ENCODE peak calls at places on chromosomes 16 and 17, in four cellular contexts. One of them, this sample, is unnamed.

GRCh38 chr16:81155769-81156168 is 59.6 kb upstream of the GCSH start:
- DNase-seq in HepG2: no peak
- DNase-seq in K562: no peak
- DNase-seq in Panc1: no peak
- DNase-seq in this sample: no peak

GRCh38 chr16:177981-178676 is 1.6 kb downstream of the HBA1 start:
- DNase-seq in K562: no peak
- DNase-seq in Panc1: no peak
- DNase-seq in HepG2: no peak
- DNase-seq in this sample: no peak

GRCh38 chr16:29982560-29983419 is 9.1 kb downstream of the TAOK2 start:
- DNase-seq in HepG2: no peak
- DNase-seq in K562: no peak
- DNase-seq in Panc1: no peak
- DNase-seq in this sample: no peak

GRCh38 chr17:32226881-32227280 is 38.8 kb upstream of the RHBDL3 start:
- DNase-seq in HepG2: no peak
- DNase-seq in K562: no peak
- DNase-seq in Panc1: no peak
- DNase-seq in this sample: no peak

GRCh38 chr17:52134641-52135040 is 23.9 kb downstream of the CA10 start:
- DNase-seq in Panc1: no peak
- DNase-seq in K562: no peak
- DNase-seq in HepG2: no peak
- DNase-seq in this sample: no peak

GRCh38 chr17:15981646-15982580 is 17.6 kb downstream of the ZSWIM7 start:
- DNase-seq in Panc1: no peak
- DNase-seq in HepG2: no peak
- DNase-seq in K562: peak; percentile 51
- DNase-seq in this sample: no peak

GRCh38 chr17:49093131-49093530 is 39.4 kb upstream of the B4GALNT2 start:
- DNase-seq in HepG2: no peak
- DNase-seq in K562: no peak
- DNase-seq in Panc1: no peak
- DNase-seq in this sample: no peak

GRCh38 chr17:79045001-79045729 is 21.2 kb downstream of the C1QTNF1 start:
- DNase-seq in Panc1: no peak
- DNase-seq in K562: no peak
- DNase-seq in HepG2: no peak
- DNase-seq in this sample: no peak

GRCh38 chr16:55035037-55035436 is 104.4 kb downstream of the IRX5 start:
- DNase-seq in HepG2: peak; percentile 29
- DNase-seq in K562: peak; percentile 54
- DNase-seq in Panc1: no peak
- DNase-seq in this sample: peak; percentile 19

GRCh38 chr17:19303367-19303776 is 59.2 kb downstream of the B9D1 start:
- DNase-seq in K562: no peak
- DNase-seq in Panc1: no peak
- DNase-seq in HepG2: no peak
- DNase-seq in this sample: no peak

GRCh38 chr17:18968945-18969887 is 17.3 kb downstream of the SLC5A10 start:
- DNase-seq in Panc1: no peak
- DNase-seq in HepG2: no peak
- DNase-seq in K562: peak; percentile 20
- DNase-seq in this sample: no peak

GRCh38 chr16:79595261-79595660 is 5.3 kb downstream of the MAF start:
- DNase-seq in K562: no peak
- DNase-seq in HepG2: no peak
- DNase-seq in Panc1: no peak
- DNase-seq in this sample: no peak

GRCh38 chr16:16817203-16817602 is 438.3 kb downstream of the NPIPA7 start:
- DNase-seq in HepG2: no peak
- DNase-seq in Panc1: no peak
- DNase-seq in K562: no peak
- DNase-seq in this sample: no peak

GRCh38 chr17:5672141-5672540 is 87.8 kb upstream of the NLRP1 start:
- DNase-seq in HepG2: no peak
- DNase-seq in K562: no peak
- DNase-seq in Panc1: no peak
- DNase-seq in this sample: no peak

GRCh38 chr16:52976539-52977167 is 76.0 kb downstream of the CHD9NB start:
- DNase-seq in HepG2: peak; percentile 41
- DNase-seq in K562: peak; percentile 32
- DNase-seq in Panc1: no peak
- DNase-seq in this sample: peak; percentile 7

GRCh38 chr17:79036609-79037008 is 12.6 kb downstream of the C1QTNF1 start:
- DNase-seq in K562: peak; percentile 1
- DNase-seq in Panc1: peak; percentile 39
- DNase-seq in HepG2: no peak
- DNase-seq in this sample: no peak

GRCh38 chr17:28592260-28592659 is 6.6 kb downstream of the SPAG5 start:
- DNase-seq in HepG2: no peak
- DNase-seq in Panc1: no peak
- DNase-seq in K562: no peak
- DNase-seq in this sample: no peak

GRCh38 chr17:61133853-61134252 is 265.8 kb upstream of the TBX2 start:
- DNase-seq in K562: no peak
- DNase-seq in Panc1: no peak
- DNase-seq in HepG2: no peak
- DNase-seq in this sample: no peak

GRCh38 chr17:17231621-17232302 is 5.2 kb downstream of the FLCN start:
- DNase-seq in HepG2: no peak
- DNase-seq in Panc1: no peak
- DNase-seq in K562: no peak
- DNase-seq in this sample: no peak

GRCh38 chr16:86520317-86521210 is 10.2 kb downstream of the FOXF1 start:
- DNase-seq in K562: peak; percentile 49
- DNase-seq in HepG2: no peak
- DNase-seq in Panc1: peak; percentile 36
- DNase-seq in this sample: no peak

GRCh38 chr16:9134739-9135138 is 43.3 kb downstream of the HAPSTR1 start:
- DNase-seq in HepG2: peak; percentile 79
- DNase-seq in K562: peak; percentile 53
- DNase-seq in Panc1: no peak
- DNase-seq in this sample: peak; percentile 29

GRCh38 chr17:30921544-30922196 is at the start of gene ADAP2:
- DNase-seq in HepG2: no peak
- DNase-seq in K562: peak; percentile 34
- DNase-seq in Panc1: no peak
- DNase-seq in this sample: peak; percentile 19

GRCh38 chr17:50626037-50626574 is 8.6 kb upstream of the ABCC3 start:
- DNase-seq in K562: peak; percentile 81
- DNase-seq in HepG2: peak; percentile 84
- DNase-seq in Panc1: no peak
- DNase-seq in this sample: peak; percentile 58

GRCh38 chr16:89561195-89562026 is 929 bp downstream of the RPL13 start:
- DNase-seq in HepG2: no peak
- DNase-seq in Panc1: no peak
- DNase-seq in K562: no peak
- DNase-seq in this sample: no peak
- TF ChIP-seq TCF7L2 in HepG2: no peak
- TF ChIP-seq TCF7L2 in Panc1: no peak
- TF ChIP-seq TCF7L2 in K562: no peak
- TF ChIP-seq TCF7L2 in this sample: no peak

GRCh38 chr16:83995756-83996155 is 27.7 kb downstream of the NECAB2 start:
- DNase-seq in Panc1: no peak
- DNase-seq in K562: peak; percentile 73
- DNase-seq in HepG2: no peak
- DNase-seq in this sample: peak; percentile 18

GRCh38 chr16:83992624-83993023 is 24.6 kb downstream of the NECAB2 start:
- DNase-seq in K562: no peak
- DNase-seq in Panc1: no peak
- DNase-seq in HepG2: no peak
- DNase-seq in this sample: no peak

GRCh38 chr16:83994703-83995102 is 26.7 kb downstream of the NECAB2 start:
- DNase-seq in Panc1: no peak
- DNase-seq in K562: no peak
- DNase-seq in HepG2: no peak
- DNase-seq in this sample: no peak

GRCh38 chr16:83996481-83997252 is 28.6 kb downstream of the NECAB2 start:
- DNase-seq in HepG2: no peak
- DNase-seq in K562: peak; percentile 51
- DNase-seq in Panc1: no peak
- DNase-seq in this sample: no peak

GRCh38 chr16:83994087-83994486 is 26.0 kb downstream of the NECAB2 start:
- DNase-seq in K562: no peak
- DNase-seq in HepG2: peak; percentile 75
- DNase-seq in Panc1: no peak
- DNase-seq in this sample: peak; percentile 31
- TF ChIP-seq TCF7L2 in K562: no peak
- TF ChIP-seq TCF7L2 in HepG2: no peak
- TF ChIP-seq TCF7L2 in Panc1: no peak
- TF ChIP-seq TCF7L2 in this sample: no peak

GRCh38 chr16:57617604-57618111 is 10.8 kb upstream of the ADGRG1 start:
- DNase-seq in Panc1: no peak
- DNase-seq in HepG2: no peak
- DNase-seq in K562: no peak
- DNase-seq in this sample: no peak
- TF ChIP-seq TCF7L2 in Panc1: no peak
- TF ChIP-seq TCF7L2 in HepG2: no peak
- TF ChIP-seq TCF7L2 in K562: no peak
- TF ChIP-seq TCF7L2 in this sample: no peak

DNA sequence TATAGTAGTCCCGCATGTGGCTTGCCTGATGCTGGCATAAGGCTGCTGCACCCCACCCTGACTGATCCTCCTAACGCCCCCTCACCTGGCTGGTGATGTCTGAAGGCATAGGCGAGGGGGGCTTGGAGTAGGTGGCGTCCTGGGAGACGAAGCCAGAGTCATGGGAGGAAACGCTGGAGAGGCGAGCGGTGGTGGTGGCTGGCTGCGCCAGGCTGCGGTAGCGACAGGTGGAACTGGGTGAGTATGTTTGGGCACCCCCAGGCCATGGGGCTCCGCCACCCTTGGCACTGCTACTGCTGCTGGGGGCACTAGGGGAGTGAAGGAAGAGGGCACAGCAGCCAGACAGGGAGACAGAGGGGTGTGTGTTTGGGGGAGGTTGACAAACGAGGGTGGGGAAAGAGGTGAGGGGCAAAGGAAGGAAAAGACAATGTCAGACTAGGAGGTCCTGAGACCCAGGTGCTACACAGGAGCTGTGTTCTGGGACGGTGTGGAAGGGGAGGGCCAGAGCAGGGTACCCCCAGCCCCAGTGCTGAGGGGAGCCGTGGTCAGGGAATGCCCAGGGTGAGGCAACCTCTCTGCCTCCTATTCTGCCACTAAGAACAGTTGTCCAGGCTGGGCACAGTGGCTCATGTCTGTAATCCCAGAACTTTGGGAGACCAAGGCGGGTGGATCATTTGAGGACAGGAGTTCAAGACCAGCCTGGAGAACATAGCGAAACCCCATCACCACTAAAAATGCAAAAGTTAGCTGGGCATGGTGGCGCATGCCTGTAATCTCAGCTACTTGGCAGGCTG is 11.4 kb downstream of the MTSS2 start:
- DNase-seq in K562: no peak
- DNase-seq in HepG2: no peak
- DNase-seq in Panc1: no peak
- DNase-seq in this sample: no peak
- TF ChIP-seq TCF7L2 in K562: no peak
- TF ChIP-seq TCF7L2 in HepG2: no peak
- TF ChIP-seq TCF7L2 in Panc1: no peak
- TF ChIP-seq TCF7L2 in this sample: no peak

This sample was measured in HCT116.